ENCODE peak calls at places on chromosome 5, in nine cellular contexts. H is ovary, G is fibroblast of villous mesenchyme, R is tibial artery, W is colonic mucosa, K is brain microvascular endothelial cell, Q is gastrocnemius medialis, Y is osteoblast, I is AG09309. S is an unnamed sample.

GRCh38 chr5:1786621-1787471 is 12.8 kb downstream of the MRPL36 start:
- DNase-seq in Y (peak), I (no peak), W (no peak), Q (no peak), R (no peak), K (no peak), G (no peak), H (peak), S (no peak)

GRCh38 chr5:101292199-101292598 is 389.1 kb upstream of the ST8SIA4 start:
- DNase-seq in H (no peak), Y (no peak), K (no peak), G (no peak), W (no peak), Q (no peak), I (no peak), R (no peak), S (no peak)

GRCh38 chr5:129904102-129904666 is at the start of gene CHSY3:
- DNase-seq in Q (peak), Y (peak), W (peak), K (peak), R (peak), G (peak), I (no peak), H (peak), S (peak)

GRCh38 chr5:36570268-36570667 is 36.1 kb upstream of the SLC1A3 start:
- DNase-seq in I (no peak), Y (no peak), H (peak), K (peak), R (no peak), W (no peak), Q (no peak), G (peak), S (no peak)

GRCh38 chr5:14790220-14790619 is 81.4 kb downstream of the ANKH start:
- DNase-seq in W (no peak), G (peak), K (no peak), Q (no peak), Y (no peak), I (no peak), H (no peak), R (no peak), S (no peak)

GRCh38 chr5:135481387-135481786 is 29.2 kb upstream of the TIFAB start:
- DNase-seq in R (no peak), W (no peak), Y (no peak), Q (no peak), I (no peak), H (no peak), K (no peak), G (no peak), S (no peak)

GRCh38 chr5:73693573-73694061 is 67.6 kb downstream of the ARHGEF28 start:
- DNase-seq in Y (peak), K (peak), G (peak), H (peak), R (no peak), Q (no peak), I (no peak), W (no peak), S (peak)

GRCh38 chr5:161169776-161170175 is 317.8 kb upstream of the ATP10B start:
- DNase-seq in W (no peak), K (no peak), Y (no peak), I (no peak), H (no peak), R (no peak), Q (no peak), G (no peak), S (no peak)

GRCh38 chr5:61245936-61246335 is 83.7 kb upstream of the SMIM15 start:
- DNase-seq in G (no peak), H (no peak), Q (no peak), Y (no peak), K (no peak), W (peak), I (no peak), R (no peak), S (peak)

GRCh38 chr5:172162348-172162747 is 25.7 kb downstream of the STK10 start:
- DNase-seq in W (no peak), R (no peak), Y (peak), K (no peak), H (no peak), G (no peak), I (peak), Q (no peak), S (no peak)

GRCh38 chr5:175344331-175345200 is 99.4 kb downstream of the DRD1 start:
- DNase-seq in K (peak), R (no peak), Y (peak), Q (no peak), I (peak), W (no peak), H (no peak), G (peak), S (no peak)

GRCh38 chr5:174431504-174431903 is 292.9 kb upstream of the MSX2 start:
- DNase-seq in R (no peak), I (no peak), H (no peak), K (no peak), Q (no peak), Y (no peak), W (no peak), G (no peak), S (no peak)

GRCh38 chr5:40652441-40653220 is 27.1 kb upstream of the PTGER4 start:
- DNase-seq in Q (no peak), I (no peak), G (no peak), Y (no peak), H (no peak), K (no peak), R (no peak), W (peak), S (no peak)

GRCh38 chr5:4661851-4662250 is 478.3 kb upstream of the ADAMTS16 start:
- DNase-seq in I (no peak), Q (no peak), Y (no peak), R (no peak), K (no peak), G (no peak), W (no peak), H (no peak), S (no peak)

DNA sequence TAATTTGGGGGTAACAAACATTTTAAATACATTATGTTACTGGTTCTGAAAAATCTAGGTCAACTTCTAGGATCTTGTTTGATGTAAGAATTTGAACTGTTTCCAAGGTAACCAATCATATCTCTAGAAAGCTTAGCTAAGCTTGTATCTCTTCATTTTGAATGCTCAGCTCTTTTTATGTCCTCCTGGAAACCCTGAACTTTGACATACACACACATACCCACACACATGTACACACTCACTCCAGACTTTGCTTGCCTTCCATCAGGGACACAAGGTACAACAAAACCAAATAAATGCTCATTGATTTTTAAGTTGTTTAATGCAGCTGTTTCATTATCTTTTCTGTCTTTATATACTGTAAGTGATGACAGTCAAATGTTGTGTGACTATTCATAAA is 178.5 kb downstream of the RAB3C start:
- DNase-seq in G (no peak), I (no peak), W (no peak), H (no peak), Y (no peak), Q (no peak), K (no peak), R (no peak), S (no peak)
- TF ChIP-seq CTCF in G (no peak), I (no peak), W (no peak), H (no peak), Y (no peak), Q (no peak), K (no peak), R (no peak), S (no peak)

GRCh38 chr5:99033014-99033931 is 104.5 kb upstream of the CHD1 start:
- DNase-seq in W (no peak), Y (no peak), G (peak), R (no peak), K (no peak), I (no peak), H (no peak), Q (no peak), S (no peak)
- H3K4me3 ChIP-seq in W (peak), Y (peak), G (peak), R (peak), K (no peak), I (no peak), H (peak), Q (peak), S (peak)

GRCh38 chr5:123367739-123368138 is 55.5 kb downstream of the CEP120 start:
- DNase-seq in G (peak), W (no peak), R (no peak), K (no peak), Y (no peak), H (no peak), I (peak), Q (no peak), S (peak)
- TF ChIP-seq CTCF in G (peak), W (no peak), R (peak), K (no peak), Y (peak), H (peak), I (peak), Q (no peak), S (peak)

GRCh38 chr5:488744-489688 is 35.2 kb downstream of the SLC9A3 start:
- DNase-seq in K (no peak), Q (no peak), H (no peak), Y (peak), I (no peak), W (no peak), R (no peak), G (no peak), S (no peak)
- H3K4me3 ChIP-seq in K (no peak), Q (no peak), H (no peak), Y (no peak), I (no peak), W (no peak), R (no peak), G (no peak), S (no peak)

GRCh38 chr5:167971706-167972105 is 319.7 kb upstream of the WWC1 start:
- DNase-seq in R (no peak), G (no peak), H (no peak), K (no peak), I (no peak), Q (no peak), Y (no peak), W (no peak), S (no peak)

GRCh38 chr5:167967494-167968180 is 323.8 kb upstream of the WWC1 start:
- DNase-seq in Y (no peak), K (no peak), G (peak), H (no peak), I (no peak), Q (no peak), R (no peak), W (no peak), S (no peak)

GRCh38 chr5:167968784-167969183 is 322.7 kb upstream of the WWC1 start:
- DNase-seq in G (no peak), R (no peak), Q (no peak), Y (peak), H (no peak), K (no peak), I (no peak), W (no peak), S (no peak)

GRCh38 chr5:167973126-167973525 is 318.3 kb upstream of the WWC1 start:
- DNase-seq in I (no peak), G (no peak), Y (no peak), R (no peak), Q (no peak), K (no peak), H (no peak), W (no peak), S (no peak)

GRCh38 chr5:167970002-167970401 is 321.4 kb upstream of the WWC1 start:
- DNase-seq in Y (no peak), R (no peak), Q (no peak), G (no peak), H (no peak), K (no peak), I (peak), W (no peak), S (no peak)
- TF ChIP-seq CTCF in Y (no peak), R (no peak), Q (no peak), G (peak), H (no peak), K (no peak), I (peak), W (no peak), S (no peak)